ENCODE peak calls at places on chromosome 2, in eight cellular contexts. O is glutamatergic neuron; C is GM13977; S is amniotic stem cell; P is germinal center; A is CD8-positive, alpha-beta T cell; L is upper lobe of right lung; F is ELR. E is an unnamed sample.

GRCh38 chr2:30679416-30680088 is 127.7 kb downstream of the CAPN13 start:
- DNase-seq in L (peak), A (no peak), S (no peak), P (no peak), O (no peak), C (no peak), F (no peak), E (no peak)

GRCh38 chr2:238846503-238847431 is 1.1 kb upstream of the TWIST2 start:
- DNase-seq in A (no peak), S (no peak), L (no peak), C (no peak), F (peak), P (no peak), O (peak), E (no peak)

GRCh38 chr2:65548571-65549261 is 116.3 kb upstream of the SPRED2 start:
- DNase-seq in S (no peak), F (peak), C (no peak), A (no peak), O (no peak), P (no peak), L (no peak), E (no peak)

GRCh38 chr2:166700079-166700478 is 188.2 kb upstream of the XIRP2 start:
- DNase-seq in F (no peak), O (no peak), P (no peak), L (no peak), S (no peak), A (no peak), C (no peak), E (no peak)

GRCh38 chr2:160061533-160062282 is 707 bp downstream of the PLA2R1 start:
- DNase-seq in P (no peak), O (no peak), C (no peak), A (no peak), S (no peak), F (no peak), L (no peak), E (no peak)

GRCh38 chr2:24203029-24203786 is 28.4 kb downstream of the FAM228A start:
- DNase-seq in O (no peak), C (no peak), S (no peak), P (no peak), A (no peak), F (no peak), L (no peak), E (no peak)

GRCh38 chr2:215860076-215860475 is 153.3 kb downstream of the MREG start:
- DNase-seq in A (no peak), F (no peak), C (no peak), P (no peak), L (no peak), S (no peak), O (no peak), E (no peak)

GRCh38 chr2:2992622-2993021 is 385.0 kb downstream of the EIPR1 start:
- DNase-seq in A (no peak), L (no peak), F (no peak), S (no peak), P (no peak), O (no peak), C (no peak), E (no peak)

E was measured in T follicular helper cell.